ENCODE peak calls at places on chromosome 3, in five cellular contexts. K is GM06990, J is cardiac fibroblast, A is fibroblast of mammary gland, T is RWPE1. F is an unnamed sample.

GRCh38 chr3:23051240-23052140 is 151.6 kb upstream of the UBE2E2 start:
- DNase-seq in J (no peak), T (no peak), A (no peak), K (no peak), F (no peak)

GRCh38 chr3:127676921-127677351 is 4.2 kb downstream of the ABTB1 start:
- DNase-seq in A (no peak), T (no peak), K (no peak), J (no peak), F (no peak)

GRCh38 chr3:175398676-175399075 is 539.5 kb downstream of the NAALADL2 start:
- DNase-seq in T (no peak), K (no peak), J (peak; percentile 56), A (peak; percentile 74), F (peak; percentile 23)

GRCh38 chr3:13007251-13007941 is 65.8 kb downstream of the IQSEC1 start:
- DNase-seq in T (no peak), A (no peak), J (no peak), K (no peak), F (no peak)

GRCh38 chr3:61425356-61425755 is 136.0 kb upstream of the PTPRG start:
- DNase-seq in A (no peak), J (no peak), K (no peak), T (peak; percentile 2), F (no peak)

GRCh38 chr3:100796556-100796955 is 87.3 kb downstream of the TFG start:
- DNase-seq in J (peak; percentile 44), T (peak; percentile 4), A (peak; percentile 54), K (no peak), F (peak; percentile 43)

GRCh38 chr3:49900491-49901153 is 3.1 kb downstream of the MST1R start:
- DNase-seq in A (peak; percentile 8), K (no peak), J (peak; percentile 27), T (peak; percentile 96), F (peak; percentile 98)

GRCh38 chr3:24135280-24135679 is 190.2 kb downstream of the NR1D2 start:
- DNase-seq in T (no peak), K (no peak), A (no peak), J (no peak), F (no peak)

GRCh38 chr3:49563040-49563578 is 8.8 kb downstream of the BSN start:
- DNase-seq in T (no peak), K (no peak), J (no peak), A (no peak), F (no peak)

GRCh38 chr3:112644453-112644852 is 3.5 kb upstream of the CCDC80 start:
- DNase-seq in K (no peak), A (no peak), J (no peak), T (no peak), F (no peak)
- TF ChIP-seq CTCF in K (no peak), A (no peak), J (no peak), T (no peak), F (no peak)

GRCh38 chr3:38984731-38985130 is 67.0 kb downstream of the SCN11A start:
- DNase-seq in T (no peak), A (no peak), J (peak; percentile 62), K (no peak), F (no peak)

GRCh38 chr3:38985581-38985980 is 66.2 kb downstream of the SCN11A start:
- DNase-seq in A (peak; percentile 68), T (peak; percentile 8), K (no peak), J (peak; percentile 78), F (peak; percentile 93)

GRCh38 chr3:38985981-38986380 is 65.8 kb downstream of the SCN11A start:
- DNase-seq in T (no peak), K (no peak), A (peak; percentile 37), J (peak; percentile 60), F (no peak)

GRCh38 chr3:38986901-38987300 is 64.8 kb downstream of the SCN11A start:
- DNase-seq in A (peak; percentile 17), K (no peak), J (peak; percentile 9), T (peak; percentile 12), F (peak; percentile 43)

GRCh38 chr3:38984110-38984509 is 67.6 kb downstream of the SCN11A start:
- DNase-seq in J (no peak), A (no peak), T (no peak), K (no peak), F (peak; percentile 16)
- TF ChIP-seq CTCF in J (no peak), A (peak; percentile 16), T (no peak), K (no peak), F (no peak)

GRCh38 chr3:159764211-159765024 is 224.2 kb upstream of the IL12A start:
- DNase-seq in K (peak; percentile 27), T (peak; percentile 77), A (peak; percentile 79), J (peak; percentile 87), F (peak; percentile 64)

GRCh38 chr3:159763466-159764210 is 225.0 kb upstream of the IL12A start:
- DNase-seq in A (peak; percentile 82), J (peak; percentile 86), K (peak; percentile 44), T (peak; percentile 87), F (peak; percentile 67)

GRCh38 chr3:159765025-159765859 is 223.4 kb upstream of the IL12A start:
- DNase-seq in J (peak; percentile 99), A (peak; percentile 98), K (no peak), T (peak; percentile 93), F (peak; percentile 98)

GRCh38 chr3:159765860-159766294 is 222.8 kb upstream of the IL12A start:
- DNase-seq in A (no peak), J (no peak), T (no peak), K (no peak), F (peak; percentile 94)

GRCh38 chr3:159766563-159767185 is 222.0 kb upstream of the IL12A start:
- DNase-seq in K (no peak), T (no peak), A (peak; percentile 52), J (peak; percentile 59), F (peak; percentile 46)
- TF ChIP-seq CTCF in K (peak; percentile 21), T (peak; percentile 30), A (peak; percentile 59), J (peak; percentile 60), F (peak; percentile 48)

GRCh38 chr3:187955076-187955952 is 198.6 kb upstream of the LPP start:
- DNase-seq in J (peak; percentile 92), K (no peak), A (peak; percentile 96), T (no peak), F (peak; percentile 72)
- TF ChIP-seq CTCF in J (no peak), K (no peak), A (no peak), T (no peak), F (no peak)

GRCh38 chr3:41200669-41201021 is 1.3 kb downstream of the CTNNB1 start:
- DNase-seq in J (peak; percentile 57), T (peak; percentile 10), A (peak; percentile 50), K (no peak), F (peak; percentile 34)

GRCh38 chr3:41199866-41200668 is 762 bp downstream of the CTNNB1 start:
- DNase-seq in T (peak; percentile 16), A (no peak), K (no peak), J (peak; percentile 43), F (peak; percentile 43)

GRCh38 chr3:41198526-41198925 is 779 bp upstream of the CTNNB1 start:
- DNase-seq in T (no peak), K (no peak), J (peak; percentile 24), A (no peak), F (no peak)

GRCh38 chr3:41198046-41198445 is 1.3 kb upstream of the CTNNB1 start:
- DNase-seq in A (no peak), T (no peak), J (no peak), K (no peak), F (no peak)

DNA sequence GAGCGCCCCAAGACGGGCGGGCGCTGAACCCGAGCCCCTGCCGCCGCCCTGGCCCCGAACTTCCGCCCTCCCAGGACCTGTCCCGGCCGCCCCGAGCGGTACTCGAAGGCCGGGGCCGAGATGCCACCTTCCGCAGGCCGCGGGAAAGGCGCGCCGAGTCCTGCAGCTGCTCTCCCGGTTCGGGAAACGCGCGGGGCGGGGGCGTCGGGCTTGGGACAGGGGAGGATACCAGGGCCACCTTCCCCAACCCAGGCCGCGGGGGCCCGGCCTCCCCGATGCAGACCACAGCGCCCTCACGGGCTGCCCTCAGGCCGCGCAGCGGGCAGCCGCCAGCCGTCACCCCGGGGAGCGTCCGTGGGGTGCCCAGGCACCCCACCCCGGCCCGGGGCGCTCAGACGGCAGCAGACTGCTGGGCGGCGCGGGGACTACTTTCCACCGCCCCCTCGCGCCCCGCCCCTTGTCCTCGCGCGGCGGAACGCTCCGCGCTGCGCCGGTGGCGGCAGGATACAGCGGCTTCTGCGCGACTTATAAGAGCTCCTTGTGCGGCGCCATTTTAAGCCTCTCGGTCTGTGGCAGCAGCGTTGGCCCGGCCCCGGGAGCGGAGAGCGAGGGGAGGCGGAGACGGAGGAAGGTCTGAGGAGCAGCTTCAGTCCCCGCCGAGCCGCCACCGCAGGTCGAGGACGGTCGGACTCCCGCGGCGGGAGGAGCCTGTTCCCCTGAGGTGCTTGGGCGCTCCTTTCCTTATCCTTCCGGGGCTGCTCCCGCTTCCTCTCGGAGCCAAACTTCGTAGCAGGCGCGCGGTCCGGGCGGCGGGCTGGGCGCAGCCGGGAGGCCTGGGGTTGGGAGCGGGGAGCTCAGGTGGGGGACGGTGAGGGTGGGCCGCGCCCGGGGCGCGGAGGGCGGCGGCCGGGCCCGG is at the start of gene CTNNB1:
- DNase-seq in T (peak; percentile 56), A (peak; percentile 92), K (peak; percentile 97), J (peak; percentile 96), F (peak; percentile 65)
- TF ChIP-seq CTCF in T (peak; percentile 27), A (no peak), K (no peak), J (no peak), F (peak; percentile 19)

DNA sequence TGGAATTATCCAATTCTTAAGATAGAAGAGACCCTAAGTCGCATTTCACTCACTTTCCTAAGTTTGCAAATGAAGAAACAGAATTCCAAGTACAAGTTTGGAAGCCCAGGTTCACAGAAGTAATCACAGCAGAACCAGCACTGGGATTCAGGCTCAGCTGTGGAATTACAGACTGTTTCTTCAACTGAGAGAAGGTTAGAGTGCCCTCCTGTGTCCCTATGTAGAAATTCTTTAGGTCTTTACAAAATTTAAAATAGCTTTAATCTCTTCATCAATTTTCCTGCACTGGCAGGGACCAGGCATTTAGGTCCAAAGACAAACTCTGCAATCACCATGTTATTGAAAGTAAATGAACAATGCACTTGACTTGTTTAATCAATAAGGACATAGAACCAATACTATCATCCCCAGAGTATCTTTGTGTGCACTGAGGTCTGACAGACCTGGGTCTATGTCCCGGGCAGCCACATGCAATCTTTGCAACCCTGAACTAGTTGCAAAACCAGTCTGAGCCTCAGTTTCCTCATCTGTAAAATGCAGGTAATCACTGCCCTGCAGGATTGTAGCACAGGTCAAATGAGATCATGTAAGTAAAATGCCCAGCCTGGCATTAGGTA is 96.3 kb upstream of the ZBED2 start:
- DNase-seq in J (peak; percentile 76), K (no peak), A (peak; percentile 66), T (no peak), F (peak; percentile 58)
- TF ChIP-seq CTCF in J (peak; percentile 49), K (peak; percentile 46), A (peak; percentile 52), T (peak; percentile 51), F (peak; percentile 59)

DNA sequence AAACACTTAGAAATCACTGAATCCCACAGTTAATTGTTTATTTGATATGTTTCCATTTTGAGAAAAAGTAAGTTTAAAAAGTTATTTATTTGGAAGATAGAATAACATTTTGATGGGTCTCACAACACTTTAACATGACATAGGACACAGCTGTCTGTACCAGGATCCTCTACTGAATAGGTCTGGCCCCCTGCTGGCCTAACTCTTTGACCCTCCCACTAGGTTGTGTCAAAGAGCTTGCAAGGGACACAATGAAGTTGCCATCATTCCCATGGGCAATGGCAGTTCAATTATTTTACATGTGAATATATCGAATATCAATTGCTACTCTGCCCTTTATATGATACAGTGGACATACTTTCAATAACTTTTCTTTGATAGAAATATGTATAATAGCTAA is 138.9 kb downstream of the EPHA3 start:
- DNase-seq in J (no peak), A (no peak), T (no peak), K (no peak), F (no peak)
- TF ChIP-seq CTCF in J (no peak), A (no peak), T (no peak), K (no peak), F (no peak)

F was measured in bronchial epithelial cell.